ENCODE peak calls at places on chromosomes 6 and 20, in eight cellular contexts. W is spleen; U is activated T-cell treated with anti-CD3 and anti-CD28 coated beads for 1 hour; F is nucleus accumbens; L is anterior cingulate cortex; R is left ventricle myocardium inferior; S is cerebellum; O is central memory CD4-positive, alpha-beta T cell. Z is an unnamed sample.

GRCh38 chr6:143288923-143289322 is 161.6 kb downstream of the ADAT2 start:
- DNase-seq in W (no peak), L (no peak), U (no peak), O (no peak), S (no peak), R (no peak), F (no peak), Z (no peak)

GRCh38 chr6:92559002-92559401 is 860.4 kb downstream of the EPHA7 start:
- DNase-seq in L (no peak), F (no peak), U (no peak), S (no peak), O (no peak), W (no peak), R (no peak), Z (no peak)

GRCh38 chr6:148885154-148885870 is 138.5 kb downstream of the UST start:
- DNase-seq in L (no peak), O (no peak), W (no peak), S (no peak), F (no peak), R (no peak), U (no peak), Z (no peak)

GRCh38 chr6:68211242-68211795 is 423.8 kb upstream of the ADGRB3 start:
- DNase-seq in W (no peak), S (no peak), R (no peak), O (no peak), U (no peak), F (no peak), L (no peak), Z (no peak)

GRCh38 chr20:41004561-41005360 is 23.9 kb upstream of the TOP1 start:
- DNase-seq in S (peak), L (no peak), R (no peak), U (no peak), W (no peak), F (no peak), O (no peak), Z (no peak)

GRCh38 chr6:154593122-154593521 is 82.6 kb upstream of the CNKSR3 start:
- DNase-seq in R (peak), S (no peak), F (no peak), U (no peak), O (no peak), L (no peak), W (no peak), Z (no peak)

GRCh38 chr6:108677357-108677756 is 116.6 kb downstream of the FOXO3 start:
- DNase-seq in O (no peak), L (no peak), U (no peak), F (no peak), W (no peak), S (no peak), R (no peak), Z (no peak)

GRCh38 chr6:110949679-110950285 is 8.7 kb upstream of the GTF3C6 start:
- DNase-seq in U (no peak), F (no peak), S (peak), O (peak), L (no peak), W (no peak), R (no peak), Z (no peak)

Z was measured in frontal cortex.